ENCODE peak calls at places on chromosome 1, in four cellular contexts. G is astrocyte of the spinal cord, L is M059J, W is HFFc6. V is an unnamed sample.

GRCh38 chr1:71154454-71154853 is 73.6 kb upstream of the ZRANB2 start:
- DNase-seq in G (no peak), L (no peak), W (no peak), V (no peak)

GRCh38 chr1:62439652-62440371 is 3.0 kb downstream of the USP1 start:
- DNase-seq in W (peak; percentile 4), G (no peak), L (no peak), V (peak; percentile 13)

GRCh38 chr1:35748326-35748725 is 21.5 kb downstream of the CLSPN start:
- DNase-seq in W (no peak), L (no peak), G (no peak), V (peak; percentile 18)

GRCh38 chr1:228416217-228416971 is at the start of gene TRIM17:
- DNase-seq in L (no peak), G (peak; percentile 15), W (no peak), V (no peak)

GRCh38 chr1:4367230-4367629 is 287.2 kb upstream of the AJAP1 start:
- DNase-seq in L (no peak), G (no peak), W (no peak), V (no peak)

GRCh38 chr1:245687129-245687635 is 532.4 kb downstream of the KIF26B start:
- DNase-seq in W (no peak), G (no peak), L (no peak), V (no peak)

GRCh38 chr1:161084205-161084988 is 5.0 kb downstream of the NECTIN4 start:
- DNase-seq in W (no peak), G (peak; percentile 37), L (no peak), V (peak; percentile 49)

GRCh38 chr1:240094043-240094722 is 2.5 kb downstream of the FMN2 start:
- DNase-seq in L (no peak), W (no peak), G (peak; percentile 27), V (no peak)

GRCh38 chr1:160907976-160908375 is 23.0 kb upstream of the ITLN1 start:
- DNase-seq in G (no peak), L (no peak), W (no peak), V (peak; percentile 54)

GRCh38 chr1:85048296-85049064 is at the start of gene MCOLN3:
- DNase-seq in L (peak; percentile 52), G (no peak), W (no peak), V (no peak)

GRCh38 chr1:193059282-193060225 is at the start of the genes RO60 and UCHL5:
- DNase-seq in G (peak; percentile 99), W (peak; percentile 99), L (peak; percentile 99), V (peak; percentile 99)

GRCh38 chr1:22886211-22886610 is 86.5 kb downstream of the LACTBL1 start:
- DNase-seq in W (peak; percentile 32), L (no peak), G (peak; percentile 30), V (peak; percentile 34)

GRCh38 chr1:116175621-116176020 is 64.4 kb downstream of the MAB21L3 start:
- DNase-seq in G (no peak), W (no peak), L (no peak), V (no peak)

GRCh38 chr1:24111998-24112380 is at the start of gene MYOM3:
- DNase-seq in W (no peak), L (no peak), G (no peak), V (no peak)

GRCh38 chr1:230429072-230429735 is 3.1 kb upstream of the PGBD5 start:
- DNase-seq in G (no peak), W (no peak), L (no peak), V (no peak)

GRCh38 chr1:16392740-16393139 is 25.7 kb downstream of the SZRD1 start:
- DNase-seq in G (no peak), W (no peak), L (no peak), V (no peak)

GRCh38 chr1:76425104-76425842 is 350.7 kb downstream of the ST6GALNAC3 start:
- DNase-seq in L (no peak), W (no peak), G (no peak), V (peak; percentile 6)

GRCh38 chr1:225737179-225737578 is 40.4 kb upstream of the SRP9 start:
- DNase-seq in L (peak; percentile 71), W (no peak), G (peak; percentile 12), V (no peak)

GRCh38 chr1:206111528-206111927 is 5.7 kb downstream of the AVPR1B start:
- DNase-seq in W (no peak), L (no peak), G (no peak), V (peak; percentile 10)

GRCh38 chr1:226599636-226600238 is 51.2 kb downstream of the STUM start:
- DNase-seq in L (no peak), W (no peak), G (no peak), V (no peak)

GRCh38 chr1:50704126-50704525 is 255.9 kb downstream of the FAF1 start:
- DNase-seq in W (peak; percentile 31), L (peak; percentile 46), G (peak; percentile 45), V (peak; percentile 34)

GRCh38 chr1:32101233-32101681 is 6.6 kb upstream of the KPNA6 start:
- DNase-seq in G (peak; percentile 63), W (peak; percentile 66), L (peak; percentile 86), V (peak; percentile 73)

GRCh38 chr1:236066828-236067386 is 2.0 kb upstream of the NID1 start:
- DNase-seq in G (no peak), W (no peak), L (no peak), V (no peak)

GRCh38 chr1:6554907-6555778 is at the start of gene TAS1R1:
- DNase-seq in G (no peak), L (peak; percentile 29), W (no peak), V (no peak)

GRCh38 chr1:109994654-109995053 is 10.1 kb downstream of the AHCYL1 start:
- DNase-seq in G (no peak), L (no peak), W (no peak), V (no peak)

GRCh38 chr1:218135358-218135757 is 149.7 kb upstream of the RRP15 start:
- DNase-seq in W (no peak), G (no peak), L (no peak), V (no peak)

GRCh38 chr1:1004780-1005697 is 5.1 kb upstream of the HES4 start:
- DNase-seq in L (peak; percentile 85), W (no peak), G (peak; percentile 35), V (peak; percentile 28)

GRCh38 chr1:165843304-165843703 is 15.9 kb downstream of the UCK2 start:
- DNase-seq in L (peak; percentile 71), W (peak; percentile 16), G (no peak), V (peak; percentile 40)

GRCh38 chr1:53410100-53410541 is 49.1 kb upstream of the DMRTB1 start:
- DNase-seq in G (no peak), L (peak; percentile 58), W (no peak), V (peak; percentile 50)

GRCh38 chr1:2349821-2350220 is 41.5 kb downstream of the MORN1 start:
- DNase-seq in G (no peak), L (no peak), W (no peak), V (no peak)

GRCh38 chr1:151542710-151543129 is 2.6 kb downstream of the TUFT1 start:
- DNase-seq in L (peak; percentile 93), W (peak; percentile 87), G (peak; percentile 69), V (peak; percentile 67)

GRCh38 chr1:53323316-53323715 is 4.6 kb downstream of the LRP8 start:
- DNase-seq in G (no peak), W (no peak), L (no peak), V (no peak)

GRCh38 chr1:54542120-54542961 is 5.7 kb upstream of the ACOT11 start:
- DNase-seq in L (peak; percentile 89), W (peak; percentile 67), G (peak; percentile 78), V (peak; percentile 66)

GRCh38 chr1:50332941-50333594 is 90.2 kb downstream of the DMRTA2 start:
- DNase-seq in G (peak; percentile 32), W (no peak), L (peak; percentile 12), V (peak; percentile 29)

GRCh38 chr1:182029002-182029378 is 32.5 kb downstream of the ZNF648 start:
- DNase-seq in L (no peak), G (no peak), W (no peak), V (no peak)

GRCh38 chr1:41898191-41898713 is 20.5 kb downstream of the HIVEP3 start:
- DNase-seq in L (peak; percentile 65), G (peak; percentile 34), W (no peak), V (peak; percentile 80)